ENCODE peak calls at places on chromosomes 16 and 17, in eight cellular contexts. A is mucosa of descending colon; H is tibial artery; L is heart left ventricle; S is ovary; P is CD8-positive, alpha-beta memory T cell; I is GM12878; W is SJCRH30. X is an unnamed sample. For H3K9me3, the result is how much of the 10 kb centered on the place peaks cover.

GRCh38 chr17:32517982-32518381 is 31.2 kb downstream of the CDK5R1 start:
- DNase-seq in A (no peak), H (peak), L (no peak), S (no peak), P (no peak), I (no peak), W (no peak), X (no peak)

GRCh38 chr16:82059983-82060421 is 24.9 kb downstream of the HSD17B2 start:
- DNase-seq in A (no peak), H (no peak), L (no peak), S (no peak), P (no peak), I (no peak), W (no peak), X (no peak)

GRCh38 chr17:80870401-80870800 is 121.2 kb upstream of the CHMP6 start:
- DNase-seq in A (peak), H (no peak), L (peak), S (no peak), P (no peak), I (no peak), W (no peak), X (no peak)

GRCh38 chr17:51258756-51259573 is 884 bp downstream of the MBTD1 start:
- DNase-seq in A (peak), H (no peak), L (peak), S (peak), P (no peak), I (no peak), W (peak), X (peak)

GRCh38 chr17:60896996-60897395 is 219.3 kb downstream of the BCAS3 start:
- DNase-seq in A (no peak), H (no peak), L (no peak), S (no peak), P (no peak), I (no peak), W (no peak), X (no peak)

GRCh38 chr16:69340095-69340644 is 598 bp downstream of the NIP7 start:
- DNase-seq in A (no peak), H (no peak), L (no peak), S (no peak), P (no peak), I (no peak), W (no peak), X (no peak)

GRCh38 chr17:72465191-72466024 is 344.6 kb downstream of the SOX9 start:
- DNase-seq in A (peak), H (peak), L (no peak), S (no peak), P (no peak), I (peak), W (peak), X (no peak)

GRCh38 chr16:27390157-27390556 is 11.8 kb upstream of the IL21R start:
- DNase-seq in A (no peak), H (no peak), L (no peak), S (no peak), P (no peak), I (no peak), W (no peak), X (no peak)

GRCh38 chr17:36945959-36946725 is 2.6 kb upstream of the AATF start:
- DNase-seq in A (no peak), H (no peak), L (no peak), S (no peak), P (no peak), I (no peak), W (no peak), X (no peak)

GRCh38 chr16:58012481-58012880 is 11.3 kb downstream of the USB1 start:
- DNase-seq in A (no peak), H (no peak), L (peak), S (no peak), P (no peak), I (no peak), W (no peak), X (no peak)

GRCh38 chr17:50165867-50166517 is at the start of gene SGCA:
- DNase-seq in A (peak), H (peak), L (peak), S (no peak), P (no peak), I (no peak), W (peak), X (no peak)

DNA sequence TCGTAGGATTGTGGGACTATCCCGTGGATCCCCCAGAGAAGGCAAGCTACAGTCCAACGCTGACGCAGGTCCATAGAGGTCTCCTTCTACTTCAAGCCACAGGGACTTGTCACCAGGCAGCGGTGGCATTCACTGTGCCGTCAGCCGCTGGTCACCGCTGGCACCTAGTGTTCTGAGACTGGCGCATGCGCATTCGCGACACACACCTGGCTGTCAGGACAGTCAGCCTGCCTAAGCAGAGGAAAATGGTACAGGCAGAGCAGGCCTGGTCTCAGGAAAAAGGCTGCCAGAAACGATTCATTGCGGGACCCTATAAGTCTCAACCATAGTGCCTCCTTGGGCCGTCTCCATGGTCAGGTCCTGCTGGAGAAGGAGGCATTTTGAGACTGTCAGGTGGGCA is 138.0 kb upstream of the WSB1 start:
- DNase-seq in A (peak), H (peak), L (no peak), S (peak), P (no peak), I (no peak), W (no peak), X (no peak)
- H3K9me3 ChIP-seq in A (under half), H (under half), L (under half), S (under half), P (under half), I (under half), W (under half), X (under half)

GRCh38 chr17:22461460-22462145 is 769.3 kb downstream of the KCNJ18 start:
- DNase-seq in A (no peak), H (no peak), L (no peak), S (no peak), P (no peak), I (no peak), W (no peak), X (no peak)
- H3K9me3 ChIP-seq in A (half or more), H (under half), L (under half), S (under half), P (under half), I (under half), W (under half), X (under half)

GRCh38 chr16:73739049-73739769 is 557.4 kb upstream of the PSMD7 start:
- DNase-seq in A (no peak), H (no peak), L (no peak), S (no peak), P (no peak), I (no peak), W (no peak), X (no peak)
- H3K9me3 ChIP-seq in A (under half), H (under half), L (under half), S (under half), P (under half), I (under half), W (under half), X (under half)

GRCh38 chr17:21677126-21677910 is 15.0 kb upstream of the KCNJ18 start:
- DNase-seq in A (no peak), H (no peak), L (no peak), S (no peak), P (no peak), I (no peak), W (no peak), X (peak)
- H3K9me3 ChIP-seq in A (under half), H (under half), L (under half), S (under half), P (under half), I (under half), W (under half), X (under half)

GRCh38 chr17:83150369-83151055 is 71.1 kb downstream of the METRNL start:
- DNase-seq in A (no peak), H (peak), L (no peak), S (no peak), P (no peak), I (no peak), W (no peak), X (no peak)

GRCh38 chr17:83152221-83152744 is 72.9 kb downstream of the METRNL start:
- DNase-seq in A (no peak), H (peak), L (no peak), S (no peak), P (no peak), I (no peak), W (no peak), X (no peak)

GRCh38 chr17:83151056-83151441 is 71.6 kb downstream of the METRNL start:
- DNase-seq in A (no peak), H (no peak), L (no peak), S (no peak), P (no peak), I (no peak), W (no peak), X (no peak)

GRCh38 chr17:83152745-83153611 is 73.6 kb downstream of the METRNL start:
- DNase-seq in A (no peak), H (peak), L (peak), S (no peak), P (no peak), I (no peak), W (peak), X (no peak)

DNA sequence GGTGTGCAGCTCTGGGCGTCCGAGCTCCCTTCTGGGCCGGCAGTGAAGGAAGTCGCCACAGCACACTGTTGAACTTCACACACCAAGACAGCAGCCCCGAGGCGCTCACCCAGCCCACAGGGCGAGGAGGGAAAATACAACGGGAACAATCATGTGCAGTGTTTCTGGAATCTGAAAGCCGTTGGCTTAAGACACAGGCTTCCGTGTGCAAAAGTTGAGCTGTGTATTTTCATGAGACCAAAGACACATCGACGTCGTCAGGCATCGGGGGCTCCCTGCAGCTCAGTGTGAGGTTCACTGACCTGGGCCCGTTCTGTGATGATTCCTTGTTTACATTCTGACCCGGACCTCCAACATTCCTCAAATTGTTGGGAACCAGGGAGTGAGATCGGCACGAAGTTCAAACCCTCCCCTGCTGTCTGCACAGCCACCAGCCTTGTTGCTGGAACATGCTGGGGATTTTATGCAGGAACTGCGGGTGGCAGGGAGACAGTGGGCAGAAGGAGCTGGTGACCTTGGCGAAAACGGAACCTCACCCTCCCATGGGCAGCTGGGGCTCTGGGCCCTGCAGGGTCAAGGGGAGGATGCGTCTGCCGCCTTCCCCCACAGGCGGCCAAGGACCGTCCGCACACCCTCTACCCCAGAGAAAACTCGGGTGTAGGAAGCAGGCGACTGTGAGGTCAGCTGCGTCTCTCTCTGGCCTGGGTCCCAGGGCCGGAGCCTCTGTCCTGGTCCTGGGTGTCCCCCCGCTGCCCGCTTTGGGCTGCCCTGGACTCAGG is 72.2 kb downstream of the METRNL start:
- DNase-seq in A (no peak), H (peak), L (no peak), S (peak), P (no peak), I (no peak), W (peak), X (no peak)
- H3K9me3 ChIP-seq in A (under half), H (under half), L (under half), S (under half), P (under half), I (under half), W (under half), X (under half)

DNA sequence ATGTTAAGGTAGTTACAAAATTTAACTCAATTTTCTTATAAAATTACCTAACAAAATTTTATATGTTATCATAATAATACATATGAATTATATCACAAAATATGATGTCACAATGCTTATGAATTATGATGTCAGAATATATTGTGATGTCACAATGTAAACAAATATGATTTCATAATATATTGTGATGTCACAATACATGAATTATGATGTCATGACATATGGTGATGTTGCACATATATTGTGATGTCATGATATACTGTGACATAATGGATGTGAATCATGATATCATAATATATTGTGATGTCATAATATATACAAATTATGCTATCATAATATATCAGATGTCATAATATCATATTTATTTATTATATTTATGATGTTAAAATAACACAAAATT is 1879.9 kb downstream of the TP53TG3F start:
- DNase-seq in A (no peak), H (no peak), L (no peak), S (no peak), P (no peak), I (no peak), W (no peak), X (no peak)
- H3K9me3 ChIP-seq in A (half or more), H (under half), L (under half), S (under half), P (under half), I (under half), W (under half), X (under half)

GRCh38 chr16:3305109-3306068 is at the start of the genes TIGD7 and ZNF75A:
- DNase-seq in A (peak), H (peak), L (peak), S (peak), P (peak), I (peak), W (peak), X (peak)
- H3K9me3 ChIP-seq in A (half or more), H (under half), L (half or more), S (under half), P (under half), I (under half), W (under half), X (under half)

X was measured in pancreas.